ENCODE peak calls at places on chromosomes 16 and 17, in eight cellular contexts. One of them, this sample, is unnamed.

GRCh38 chr17:80263253-80264047 is 2.8 kb downstream of the RNF213 start:
- DNase-seq in body of pancreas: peak; percentile 92
- DNase-seq in left lung: peak; percentile 92
- DNase-seq in H1: no peak
- DNase-seq in GM23338: peak; percentile 42
- DNase-seq in H9: peak; percentile 62
- DNase-seq in neural progenitor cell: no peak
- DNase-seq in PC-3: no peak
- DNase-seq in this sample: peak; percentile 97

GRCh38 chr17:38701504-38702165 is 3.4 kb upstream of the MLLT6 start:
- DNase-seq in GM23338: peak; percentile 38
- DNase-seq in body of pancreas: peak; percentile 54
- DNase-seq in neural progenitor cell: no peak
- DNase-seq in PC-3: peak; percentile 34
- DNase-seq in H1: no peak
- DNase-seq in left lung: no peak
- DNase-seq in H9: no peak
- DNase-seq in this sample: no peak

GRCh38 chr16:83004868-83005652 is 378.3 kb downstream of the CDH13 start:
- DNase-seq in body of pancreas: no peak
- DNase-seq in left lung: no peak
- DNase-seq in H9: peak; percentile 28
- DNase-seq in neural progenitor cell: no peak
- DNase-seq in GM23338: peak; percentile 10
- DNase-seq in H1: no peak
- DNase-seq in PC-3: no peak
- DNase-seq in this sample: no peak

GRCh38 chr17:68456529-68457167 is 648 bp downstream of the WIPI1 start:
- DNase-seq in H1: peak; percentile 58
- DNase-seq in body of pancreas: peak; percentile 83
- DNase-seq in PC-3: peak; percentile 79
- DNase-seq in GM23338: peak; percentile 93
- DNase-seq in neural progenitor cell: peak; percentile 88
- DNase-seq in H9: peak; percentile 96
- DNase-seq in left lung: peak; percentile 85
- DNase-seq in this sample: peak; percentile 70

GRCh38 chr17:39925282-39926134 is 1.9 kb downstream of the ORMDL3 start:
- DNase-seq in H9: no peak
- DNase-seq in body of pancreas: peak; percentile 35
- DNase-seq in neural progenitor cell: no peak
- DNase-seq in H1: no peak
- DNase-seq in left lung: no peak
- DNase-seq in GM23338: peak; percentile 24
- DNase-seq in PC-3: no peak
- DNase-seq in this sample: no peak

GRCh38 chr16:81616321-81617020 is 162.6 kb upstream of the PLCG2 start:
- DNase-seq in neural progenitor cell: peak; percentile 35
- DNase-seq in H9: peak; percentile 49
- DNase-seq in GM23338: no peak
- DNase-seq in left lung: peak; percentile 63
- DNase-seq in PC-3: no peak
- DNase-seq in H1: no peak
- DNase-seq in body of pancreas: peak; percentile 50
- DNase-seq in this sample: peak; percentile 47

GRCh38 chr16:85046957-85047866 is 19.6 kb downstream of the KIAA0513 start:
- DNase-seq in body of pancreas: peak; percentile 67
- DNase-seq in PC-3: no peak
- DNase-seq in GM23338: no peak
- DNase-seq in neural progenitor cell: no peak
- DNase-seq in left lung: peak; percentile 58
- DNase-seq in H1: no peak
- DNase-seq in H9: no peak
- DNase-seq in this sample: peak; percentile 78

GRCh38 chr17:16969931-16970906 is 1.7 kb downstream of the TNFRSF13B start:
- DNase-seq in GM23338: no peak
- DNase-seq in PC-3: no peak
- DNase-seq in H1: no peak
- DNase-seq in left lung: no peak
- DNase-seq in neural progenitor cell: no peak
- DNase-seq in body of pancreas: no peak
- DNase-seq in H9: peak; percentile 23
- DNase-seq in this sample: no peak

GRCh38 chr17:68089881-68090280 is 54.3 kb downstream of the KPNA2 start:
- DNase-seq in neural progenitor cell: no peak
- DNase-seq in PC-3: peak; percentile 84
- DNase-seq in H1: no peak
- DNase-seq in GM23338: no peak
- DNase-seq in body of pancreas: peak; percentile 60
- DNase-seq in H9: no peak
- DNase-seq in left lung: peak; percentile 73
- DNase-seq in this sample: peak; percentile 70

GRCh38 chr17:60386475-60387058 is 5.4 kb downstream of the USP32 start:
- DNase-seq in H9: no peak
- DNase-seq in body of pancreas: no peak
- DNase-seq in H1: no peak
- DNase-seq in neural progenitor cell: peak; percentile 20
- DNase-seq in PC-3: no peak
- DNase-seq in GM23338: no peak
- DNase-seq in left lung: no peak
- DNase-seq in this sample: no peak

GRCh38 chr16:85611205-85611454 is 2.0 kb upstream of the GSE1 start:
- DNase-seq in neural progenitor cell: peak; percentile 76
- DNase-seq in H9: no peak
- DNase-seq in H1: no peak
- DNase-seq in left lung: no peak
- DNase-seq in GM23338: no peak
- DNase-seq in body of pancreas: no peak
- DNase-seq in PC-3: no peak
- DNase-seq in this sample: no peak

GRCh38 chr16:89711601-89712475 is 8.9 kb downstream of the VPS9D1 start:
- DNase-seq in neural progenitor cell: peak; percentile 65
- DNase-seq in H1: no peak
- DNase-seq in GM23338: peak; percentile 82
- DNase-seq in PC-3: peak; percentile 68
- DNase-seq in left lung: no peak
- DNase-seq in H9: peak; percentile 68
- DNase-seq in body of pancreas: peak; percentile 54
- DNase-seq in this sample: peak; percentile 41

GRCh38 chr16:83661656-83662055 is 146.1 kb upstream of the HSBP1 start:
- DNase-seq in neural progenitor cell: no peak
- DNase-seq in H1: no peak
- DNase-seq in GM23338: no peak
- DNase-seq in PC-3: no peak
- DNase-seq in body of pancreas: no peak
- DNase-seq in H9: no peak
- DNase-seq in left lung: no peak
- DNase-seq in this sample: no peak

GRCh38 chr16:4319454-4319853 is 3.6 kb downstream of the GLIS2 start:
- DNase-seq in PC-3: no peak
- DNase-seq in left lung: no peak
- DNase-seq in body of pancreas: no peak
- DNase-seq in neural progenitor cell: no peak
- DNase-seq in H1: no peak
- DNase-seq in GM23338: no peak
- DNase-seq in H9: no peak
- DNase-seq in this sample: no peak

GRCh38 chr16:27724491-27724878 is 174.5 kb downstream of the KATNIP start:
- DNase-seq in GM23338: no peak
- DNase-seq in H9: no peak
- DNase-seq in H1: no peak
- DNase-seq in PC-3: no peak
- DNase-seq in left lung: no peak
- DNase-seq in neural progenitor cell: no peak
- DNase-seq in body of pancreas: no peak
- DNase-seq in this sample: peak; percentile 29

GRCh38 chr17:63950940-63951907 is 19.1 kb upstream of the CD79B start:
- DNase-seq in neural progenitor cell: no peak
- DNase-seq in H9: peak; percentile 83
- DNase-seq in PC-3: peak; percentile 82
- DNase-seq in left lung: no peak
- DNase-seq in body of pancreas: peak; percentile 63
- DNase-seq in GM23338: peak; percentile 74
- DNase-seq in H1: no peak
- DNase-seq in this sample: peak; percentile 70

GRCh38 chr17:79833744-79834574 is 5.3 kb downstream of the CBX4 start:
- DNase-seq in H9: peak; percentile 73
- DNase-seq in left lung: peak; percentile 33
- DNase-seq in GM23338: peak; percentile 62
- DNase-seq in body of pancreas: no peak
- DNase-seq in neural progenitor cell: peak; percentile 58
- DNase-seq in H1: no peak
- DNase-seq in PC-3: no peak
- DNase-seq in this sample: no peak

GRCh38 chr17:68053237-68054030 is 17.9 kb downstream of the KPNA2 start:
- DNase-seq in PC-3: no peak
- DNase-seq in GM23338: no peak
- DNase-seq in left lung: no peak
- DNase-seq in neural progenitor cell: no peak
- DNase-seq in body of pancreas: peak; percentile 20
- DNase-seq in H1: no peak
- DNase-seq in H9: no peak
- DNase-seq in this sample: no peak

GRCh38 chr17:28404461-28404811 is 1.6 kb downstream of the SLC46A1 start:
- DNase-seq in H9: no peak
- DNase-seq in PC-3: no peak
- DNase-seq in body of pancreas: no peak
- DNase-seq in neural progenitor cell: no peak
- DNase-seq in GM23338: no peak
- DNase-seq in H1: no peak
- DNase-seq in left lung: no peak
- DNase-seq in this sample: no peak

GRCh38 chr17:69239611-69240010 is 11.0 kb upstream of the ABCA10 start:
- DNase-seq in H9: no peak
- DNase-seq in left lung: no peak
- DNase-seq in GM23338: no peak
- DNase-seq in H1: no peak
- DNase-seq in PC-3: no peak
- DNase-seq in neural progenitor cell: no peak
- DNase-seq in body of pancreas: no peak
- DNase-seq in this sample: no peak

GRCh38 chr16:57801856-57802634 is at the start of gene KIFC3:
- DNase-seq in H9: peak; percentile 49
- DNase-seq in PC-3: peak; percentile 68
- DNase-seq in left lung: peak; percentile 87
- DNase-seq in H1: no peak
- DNase-seq in body of pancreas: peak; percentile 86
- DNase-seq in GM23338: peak; percentile 64
- DNase-seq in neural progenitor cell: peak; percentile 79
- DNase-seq in this sample: peak; percentile 47

GRCh38 chr17:4739122-4740024 is at the start of the genes CXCL16 and ZMYND15:
- DNase-seq in H9: peak; percentile 59
- DNase-seq in H1: no peak
- DNase-seq in PC-3: peak; percentile 45
- DNase-seq in neural progenitor cell: peak; percentile 61
- DNase-seq in GM23338: peak; percentile 55
- DNase-seq in left lung: peak; percentile 68
- DNase-seq in body of pancreas: peak; percentile 67
- DNase-seq in this sample: peak; percentile 77

GRCh38 chr17:4738136-4739121 is 1.2 kb upstream of the ZMYND15 start:
- DNase-seq in PC-3: peak; percentile 43
- DNase-seq in neural progenitor cell: peak; percentile 33
- DNase-seq in H9: no peak
- DNase-seq in body of pancreas: peak; percentile 45
- DNase-seq in GM23338: peak; percentile 48
- DNase-seq in H1: no peak
- DNase-seq in left lung: no peak
- DNase-seq in this sample: peak; percentile 84

GRCh38 chr17:4740584-4740983 is 856 bp upstream of the CXCL16 start:
- DNase-seq in GM23338: no peak
- DNase-seq in PC-3: no peak
- DNase-seq in H9: no peak
- DNase-seq in body of pancreas: no peak
- DNase-seq in H1: no peak
- DNase-seq in neural progenitor cell: no peak
- DNase-seq in left lung: no peak
- DNase-seq in this sample: no peak

GRCh38 chr17:4741544-4741943 is 1.8 kb upstream of the CXCL16 start:
- DNase-seq in left lung: no peak
- DNase-seq in GM23338: no peak
- DNase-seq in body of pancreas: no peak
- DNase-seq in H1: no peak
- DNase-seq in H9: no peak
- DNase-seq in PC-3: no peak
- DNase-seq in neural progenitor cell: no peak
- DNase-seq in this sample: no peak

DNA sequence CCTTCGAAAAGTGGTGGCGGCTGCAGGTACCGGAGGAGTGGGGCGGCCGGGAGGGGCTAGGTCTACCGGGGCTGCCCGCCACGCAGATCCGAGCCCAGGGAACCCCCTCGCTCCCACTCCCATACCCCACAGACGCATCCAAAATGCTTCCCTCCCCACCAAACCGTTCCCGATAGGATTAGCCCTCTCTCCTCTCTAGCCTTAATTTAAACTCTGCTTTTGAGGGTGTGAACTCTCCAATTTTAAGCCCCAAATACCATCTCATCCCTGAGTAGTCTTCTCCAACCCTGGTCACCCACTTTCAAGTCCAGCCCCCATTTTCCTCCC is 260 bp upstream of the CXCL16 start:
- DNase-seq in GM23338: no peak
- DNase-seq in H1: no peak
- DNase-seq in left lung: no peak
- DNase-seq in PC-3: no peak
- DNase-seq in H9: no peak
- DNase-seq in neural progenitor cell: no peak
- DNase-seq in body of pancreas: no peak
- DNase-seq in this sample: no peak
- H3K4me1 ChIP-seq in GM23338: peaks cover 9% of the 10 kb centered on the region
- H3K4me1 ChIP-seq in H1: peaks cover 7% of the 10 kb centered on the region
- H3K4me1 ChIP-seq in left lung: peaks cover 7% of the 10 kb centered on the region
- H3K4me1 ChIP-seq in PC-3: peaks cover 6% of the 10 kb centered on the region
- H3K4me1 ChIP-seq in H9: no peaks in the 10 kb centered on the region
- H3K4me1 ChIP-seq in neural progenitor cell: peaks cover 7% of the 10 kb centered on the region
- H3K4me1 ChIP-seq in body of pancreas: peaks cover 13% of the 10 kb centered on the region
- H3K4me1 ChIP-seq in this sample: no peaks in the 10 kb centered on the region

GRCh38 chr16:46871587-46871986 is 12.6 kb upstream of the GPT2 start:
- DNase-seq in neural progenitor cell: no peak
- DNase-seq in body of pancreas: no peak
- DNase-seq in PC-3: no peak
- DNase-seq in left lung: no peak
- DNase-seq in H1: no peak
- DNase-seq in GM23338: no peak
- DNase-seq in H9: peak; percentile 58
- DNase-seq in this sample: no peak
- H3K27ac ChIP-seq in neural progenitor cell: no peak overlapping the region
- H3K27ac ChIP-seq in body of pancreas: no peak overlapping the region
- H3K27ac ChIP-seq in PC-3: no peak overlapping the region
- H3K27ac ChIP-seq in left lung: no peak overlapping the region
- H3K27ac ChIP-seq in H1: no peak overlapping the region
- H3K27ac ChIP-seq in GM23338: no peak overlapping the region
- H3K27ac ChIP-seq in H9: no peak overlapping the region
- H3K27ac ChIP-seq in this sample: no peak overlapping the region

GRCh38 chr16:16790597-16790996 is 411.7 kb downstream of the NPIPA7 start:
- DNase-seq in neural progenitor cell: no peak
- DNase-seq in body of pancreas: no peak
- DNase-seq in GM23338: no peak
- DNase-seq in PC-3: no peak
- DNase-seq in left lung: no peak
- DNase-seq in H1: no peak
- DNase-seq in H9: no peak
- DNase-seq in this sample: no peak
- H3K4me1 ChIP-seq in neural progenitor cell: peaks cover 18% of the 10 kb centered on the region
- H3K4me1 ChIP-seq in body of pancreas: no peaks in the 10 kb centered on the region
- H3K4me1 ChIP-seq in GM23338: peaks cover 7% of the 10 kb centered on the region
- H3K4me1 ChIP-seq in PC-3: no peaks in the 10 kb centered on the region
- H3K4me1 ChIP-seq in left lung: no peaks in the 10 kb centered on the region
- H3K4me1 ChIP-seq in H1: peaks cover 2% of the 10 kb centered on the region
- H3K4me1 ChIP-seq in H9: no peaks in the 10 kb centered on the region
- H3K4me1 ChIP-seq in this sample: no peaks in the 10 kb centered on the region

GRCh38 chr17:1398028-1398427 is 2.0 kb downstream of the YWHAE start:
- DNase-seq in left lung: no peak
- DNase-seq in neural progenitor cell: no peak
- DNase-seq in GM23338: no peak
- DNase-seq in body of pancreas: no peak
- DNase-seq in H1: no peak
- DNase-seq in H9: no peak
- DNase-seq in PC-3: no peak
- DNase-seq in this sample: no peak
- H3K27ac ChIP-seq in left lung: peak overlapping the region; percentile 95
- H3K27ac ChIP-seq in neural progenitor cell: no peak overlapping the region
- H3K27ac ChIP-seq in GM23338: no peak overlapping the region
- H3K27ac ChIP-seq in body of pancreas: no peak overlapping the region
- H3K27ac ChIP-seq in H1: no peak overlapping the region
- H3K27ac ChIP-seq in H9: no peak overlapping the region
- H3K27ac ChIP-seq in PC-3: no peak overlapping the region
- H3K27ac ChIP-seq in this sample: no peak overlapping the region